ENCODE peak calls at places on chromosomes 4 and X, in eight cellular contexts. One of them, this sample, is unnamed.

GRCh38 chr4:123484291-123484926 is 87.8 kb downstream of the SPRY1 start:
- DNase-seq in A549: no peak
- DNase-seq in lung: no peak
- DNase-seq in tibial nerve: no peak
- DNase-seq in progenitor cell of endocrine pancreas: no peak
- DNase-seq in upper lobe of right lung: no peak
- DNase-seq in CD4-positive, alpha-beta T cell: no peak
- DNase-seq in fibroblast of mammary gland: no peak
- DNase-seq in this sample: no peak

GRCh38 chr4:141912831-141913230 is 276.4 kb downstream of the IL15 start:
- DNase-seq in CD4-positive, alpha-beta T cell: no peak
- DNase-seq in progenitor cell of endocrine pancreas: no peak
- DNase-seq in fibroblast of mammary gland: peak
- DNase-seq in tibial nerve: peak
- DNase-seq in upper lobe of right lung: no peak
- DNase-seq in A549: no peak
- DNase-seq in lung: no peak
- DNase-seq in this sample: no peak

GRCh38 chr4:24330198-24330972 is 254.0 kb downstream of the DHX15 start:
- DNase-seq in lung: no peak
- DNase-seq in progenitor cell of endocrine pancreas: no peak
- DNase-seq in tibial nerve: peak
- DNase-seq in fibroblast of mammary gland: peak
- DNase-seq in A549: no peak
- DNase-seq in upper lobe of right lung: no peak
- DNase-seq in CD4-positive, alpha-beta T cell: no peak
- DNase-seq in this sample: no peak

GRCh38 chr4:100117749-100118148 is 72.5 kb downstream of the DDIT4L start:
- DNase-seq in tibial nerve: no peak
- DNase-seq in CD4-positive, alpha-beta T cell: no peak
- DNase-seq in A549: no peak
- DNase-seq in lung: no peak
- DNase-seq in fibroblast of mammary gland: no peak
- DNase-seq in upper lobe of right lung: no peak
- DNase-seq in progenitor cell of endocrine pancreas: no peak
- DNase-seq in this sample: no peak

GRCh38 chr4:57065730-57066482 is 44.3 kb downstream of the IGFBP7 start:
- DNase-seq in CD4-positive, alpha-beta T cell: no peak
- DNase-seq in tibial nerve: no peak
- DNase-seq in lung: no peak
- DNase-seq in progenitor cell of endocrine pancreas: no peak
- DNase-seq in fibroblast of mammary gland: peak
- DNase-seq in A549: no peak
- DNase-seq in upper lobe of right lung: no peak
- DNase-seq in this sample: no peak

GRCh38 chr4:182600093-182600492 is 317.1 kb downstream of the DCTD start:
- DNase-seq in fibroblast of mammary gland: peak
- DNase-seq in A549: no peak
- DNase-seq in upper lobe of right lung: no peak
- DNase-seq in CD4-positive, alpha-beta T cell: no peak
- DNase-seq in tibial nerve: no peak
- DNase-seq in progenitor cell of endocrine pancreas: no peak
- DNase-seq in lung: no peak
- DNase-seq in this sample: no peak

GRCh38 chr4:73599182-73599581 is 21.1 kb downstream of the RASSF6 start:
- DNase-seq in CD4-positive, alpha-beta T cell: no peak
- DNase-seq in upper lobe of right lung: no peak
- DNase-seq in A549: peak
- DNase-seq in lung: no peak
- DNase-seq in progenitor cell of endocrine pancreas: no peak
- DNase-seq in fibroblast of mammary gland: peak
- DNase-seq in tibial nerve: no peak
- DNase-seq in this sample: no peak

GRCh38 chr4:127533028-127533700 is 99.6 kb upstream of the INTU start:
- DNase-seq in progenitor cell of endocrine pancreas: no peak
- DNase-seq in A549: no peak
- DNase-seq in tibial nerve: peak
- DNase-seq in CD4-positive, alpha-beta T cell: no peak
- DNase-seq in lung: peak
- DNase-seq in fibroblast of mammary gland: peak
- DNase-seq in upper lobe of right lung: no peak
- DNase-seq in this sample: peak

GRCh38 chr4:112968456-112969159 is 80.8 kb upstream of the ANK2 start:
- DNase-seq in fibroblast of mammary gland: peak
- DNase-seq in CD4-positive, alpha-beta T cell: no peak
- DNase-seq in progenitor cell of endocrine pancreas: no peak
- DNase-seq in A549: no peak
- DNase-seq in lung: no peak
- DNase-seq in upper lobe of right lung: no peak
- DNase-seq in tibial nerve: no peak
- DNase-seq in this sample: no peak

GRCh38 chr4:164935363-164935762 is 42.1 kb downstream of the TRIM61 start:
- DNase-seq in lung: no peak
- DNase-seq in fibroblast of mammary gland: no peak
- DNase-seq in progenitor cell of endocrine pancreas: no peak
- DNase-seq in A549: no peak
- DNase-seq in tibial nerve: no peak
- DNase-seq in upper lobe of right lung: no peak
- DNase-seq in CD4-positive, alpha-beta T cell: no peak
- DNase-seq in this sample: no peak

GRCh38 chr4:25723409-25723808 is 67.8 kb downstream of the SLC34A2 start:
- DNase-seq in CD4-positive, alpha-beta T cell: no peak
- DNase-seq in progenitor cell of endocrine pancreas: no peak
- DNase-seq in upper lobe of right lung: no peak
- DNase-seq in tibial nerve: no peak
- DNase-seq in lung: no peak
- DNase-seq in A549: no peak
- DNase-seq in fibroblast of mammary gland: no peak
- DNase-seq in this sample: no peak

GRCh38 chrX:150080497-150080896 is 142.2 kb upstream of the EOLA2 start:
- DNase-seq in A549: no peak
- DNase-seq in fibroblast of mammary gland: peak
- DNase-seq in lung: no peak
- DNase-seq in upper lobe of right lung: no peak
- DNase-seq in progenitor cell of endocrine pancreas: no peak
- DNase-seq in CD4-positive, alpha-beta T cell: no peak
- DNase-seq in tibial nerve: no peak
- DNase-seq in this sample: no peak

GRCh38 chrX:20231598-20231997 is 35.1 kb downstream of the RPS6KA3 start:
- DNase-seq in tibial nerve: no peak
- DNase-seq in CD4-positive, alpha-beta T cell: no peak
- DNase-seq in progenitor cell of endocrine pancreas: no peak
- DNase-seq in upper lobe of right lung: no peak
- DNase-seq in fibroblast of mammary gland: no peak
- DNase-seq in A549: no peak
- DNase-seq in lung: no peak
- DNase-seq in this sample: no peak

GRCh38 chr4:180790471-180790870 is 1452.7 kb upstream of the TENM3 start:
- DNase-seq in tibial nerve: no peak
- DNase-seq in CD4-positive, alpha-beta T cell: no peak
- DNase-seq in lung: no peak
- DNase-seq in upper lobe of right lung: no peak
- DNase-seq in progenitor cell of endocrine pancreas: no peak
- DNase-seq in fibroblast of mammary gland: no peak
- DNase-seq in A549: no peak
- DNase-seq in this sample: no peak

GRCh38 chrX:96372313-96373046 is 312.2 kb upstream of the DIAPH2 start:
- DNase-seq in CD4-positive, alpha-beta T cell: no peak
- DNase-seq in fibroblast of mammary gland: peak
- DNase-seq in upper lobe of right lung: no peak
- DNase-seq in tibial nerve: no peak
- DNase-seq in lung: no peak
- DNase-seq in A549: peak
- DNase-seq in progenitor cell of endocrine pancreas: no peak
- DNase-seq in this sample: no peak

GRCh38 chr4:160319868-160320260 is 1217.0 kb downstream of the RAPGEF2 start:
- DNase-seq in lung: no peak
- DNase-seq in progenitor cell of endocrine pancreas: no peak
- DNase-seq in fibroblast of mammary gland: no peak
- DNase-seq in tibial nerve: no peak
- DNase-seq in CD4-positive, alpha-beta T cell: no peak
- DNase-seq in upper lobe of right lung: no peak
- DNase-seq in A549: no peak
- DNase-seq in this sample: no peak

GRCh38 chr4:134601706-134602105 is 400.1 kb upstream of the PABPC4L start:
- DNase-seq in upper lobe of right lung: no peak
- DNase-seq in CD4-positive, alpha-beta T cell: no peak
- DNase-seq in tibial nerve: no peak
- DNase-seq in lung: no peak
- DNase-seq in fibroblast of mammary gland: no peak
- DNase-seq in progenitor cell of endocrine pancreas: no peak
- DNase-seq in A549: no peak
- DNase-seq in this sample: no peak

GRCh38 chr4:179007758-179008157 is 1565.5 kb upstream of the AGA start:
- DNase-seq in CD4-positive, alpha-beta T cell: no peak
- DNase-seq in lung: no peak
- DNase-seq in A549: no peak
- DNase-seq in upper lobe of right lung: no peak
- DNase-seq in fibroblast of mammary gland: no peak
- DNase-seq in tibial nerve: no peak
- DNase-seq in progenitor cell of endocrine pancreas: no peak
- DNase-seq in this sample: no peak
- TF ChIP-seq CTCF in CD4-positive, alpha-beta T cell: no peak
- TF ChIP-seq CTCF in lung: no peak
- TF ChIP-seq CTCF in A549: no peak
- TF ChIP-seq CTCF in upper lobe of right lung: no peak
- TF ChIP-seq CTCF in fibroblast of mammary gland: no peak
- TF ChIP-seq CTCF in tibial nerve: no peak
- TF ChIP-seq CTCF in progenitor cell of endocrine pancreas: no peak
- TF ChIP-seq CTCF in this sample: no peak

DNA sequence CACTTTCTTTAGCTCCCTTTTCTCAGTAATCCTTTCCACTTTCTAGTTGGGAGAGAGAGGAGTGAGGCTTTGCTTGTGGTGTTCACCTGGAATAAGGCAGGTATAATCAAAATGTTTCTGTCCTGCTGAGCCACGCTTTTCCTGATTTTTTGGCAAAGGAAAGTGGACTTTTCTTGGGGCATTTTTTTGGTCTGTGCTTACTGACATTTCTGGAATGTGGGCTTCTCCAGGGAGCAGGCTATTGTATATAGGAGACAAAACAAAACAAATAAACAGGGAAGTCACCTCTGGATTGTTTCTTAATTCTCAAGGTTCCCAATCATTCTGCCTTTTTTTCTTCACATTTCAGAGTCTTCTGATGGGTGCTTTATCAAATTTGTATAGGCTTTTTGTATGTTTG is 25.7 kb upstream of the RP2 start:
- DNase-seq in lung: no peak
- DNase-seq in fibroblast of mammary gland: peak
- DNase-seq in tibial nerve: no peak
- DNase-seq in A549: no peak
- DNase-seq in progenitor cell of endocrine pancreas: no peak
- DNase-seq in CD4-positive, alpha-beta T cell: no peak
- DNase-seq in upper lobe of right lung: no peak
- DNase-seq in this sample: no peak
- TF ChIP-seq CTCF in lung: no peak
- TF ChIP-seq CTCF in fibroblast of mammary gland: no peak
- TF ChIP-seq CTCF in tibial nerve: no peak
- TF ChIP-seq CTCF in A549: no peak
- TF ChIP-seq CTCF in progenitor cell of endocrine pancreas: no peak
- TF ChIP-seq CTCF in CD4-positive, alpha-beta T cell: no peak
- TF ChIP-seq CTCF in upper lobe of right lung: no peak
- TF ChIP-seq CTCF in this sample: no peak

GRCh38 chr4:5266991-5267390 is 215.7 kb downstream of the STK32B start:
- DNase-seq in tibial nerve: no peak
- DNase-seq in A549: no peak
- DNase-seq in fibroblast of mammary gland: no peak
- DNase-seq in upper lobe of right lung: no peak
- DNase-seq in CD4-positive, alpha-beta T cell: no peak
- DNase-seq in progenitor cell of endocrine pancreas: no peak
- DNase-seq in lung: no peak
- DNase-seq in this sample: no peak
- TF ChIP-seq CTCF in tibial nerve: no peak
- TF ChIP-seq CTCF in A549: no peak
- TF ChIP-seq CTCF in fibroblast of mammary gland: no peak
- TF ChIP-seq CTCF in upper lobe of right lung: no peak
- TF ChIP-seq CTCF in CD4-positive, alpha-beta T cell: no peak
- TF ChIP-seq CTCF in progenitor cell of endocrine pancreas: no peak
- TF ChIP-seq CTCF in lung: no peak
- TF ChIP-seq CTCF in this sample: no peak

GRCh38 chr4:153232768-153233167 is 28.5 kb downstream of the TRIM2 start:
- DNase-seq in fibroblast of mammary gland: no peak
- DNase-seq in upper lobe of right lung: no peak
- DNase-seq in CD4-positive, alpha-beta T cell: no peak
- DNase-seq in progenitor cell of endocrine pancreas: no peak
- DNase-seq in A549: peak
- DNase-seq in lung: peak
- DNase-seq in tibial nerve: no peak
- DNase-seq in this sample: no peak
- TF ChIP-seq CTCF in fibroblast of mammary gland: peak
- TF ChIP-seq CTCF in upper lobe of right lung: peak
- TF ChIP-seq CTCF in CD4-positive, alpha-beta T cell: no peak
- TF ChIP-seq CTCF in progenitor cell of endocrine pancreas: peak
- TF ChIP-seq CTCF in A549: no peak
- TF ChIP-seq CTCF in lung: no peak
- TF ChIP-seq CTCF in tibial nerve: no peak
- TF ChIP-seq CTCF in this sample: no peak

DNA sequence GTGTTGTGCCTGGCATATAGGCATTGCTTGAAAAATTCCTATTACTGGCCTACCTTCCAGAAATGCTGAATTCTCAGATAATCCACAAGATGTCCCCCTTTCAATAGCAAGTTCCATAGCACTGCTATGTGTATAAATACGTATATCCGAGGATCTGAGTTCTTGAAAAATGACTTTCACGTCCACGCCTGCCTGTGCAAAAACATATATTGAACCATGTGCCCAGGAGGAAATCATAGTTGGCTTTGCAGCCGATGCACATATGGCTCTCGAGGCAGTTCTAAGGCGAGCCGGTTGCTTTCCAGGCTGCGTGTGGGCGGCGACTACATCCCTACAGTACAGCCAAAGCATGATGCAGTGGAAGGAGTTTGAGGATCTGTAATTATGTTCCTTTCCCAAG is 55.4 kb upstream of the ESX1 start:
- DNase-seq in lung: no peak
- DNase-seq in fibroblast of mammary gland: peak
- DNase-seq in progenitor cell of endocrine pancreas: no peak
- DNase-seq in A549: no peak
- DNase-seq in upper lobe of right lung: no peak
- DNase-seq in tibial nerve: no peak
- DNase-seq in CD4-positive, alpha-beta T cell: no peak
- DNase-seq in this sample: no peak
- TF ChIP-seq CTCF in lung: no peak
- TF ChIP-seq CTCF in fibroblast of mammary gland: peak
- TF ChIP-seq CTCF in progenitor cell of endocrine pancreas: peak
- TF ChIP-seq CTCF in A549: peak
- TF ChIP-seq CTCF in upper lobe of right lung: no peak
- TF ChIP-seq CTCF in tibial nerve: no peak
- TF ChIP-seq CTCF in CD4-positive, alpha-beta T cell: no peak
- TF ChIP-seq CTCF in this sample: no peak

DNA sequence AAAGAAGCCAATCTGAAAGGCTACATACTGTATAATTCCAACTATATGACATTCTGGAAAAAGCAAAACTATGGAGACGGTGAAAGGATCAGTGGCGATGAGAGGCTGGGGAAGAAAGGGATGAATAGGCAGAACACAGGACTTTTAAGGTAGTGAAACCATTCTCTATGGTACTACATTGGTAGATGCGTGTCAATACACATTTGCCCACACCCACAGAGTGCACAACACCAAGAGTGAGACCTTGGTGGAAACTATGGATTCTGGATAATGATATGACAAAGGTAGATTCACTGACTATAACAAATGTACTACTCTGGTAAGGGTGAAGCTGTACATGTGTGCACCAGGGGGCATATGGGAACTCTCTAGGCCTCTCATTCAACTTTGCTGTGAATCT is 134.5 kb downstream of the FBXW7 start:
- DNase-seq in CD4-positive, alpha-beta T cell: no peak
- DNase-seq in lung: no peak
- DNase-seq in A549: no peak
- DNase-seq in fibroblast of mammary gland: no peak
- DNase-seq in progenitor cell of endocrine pancreas: no peak
- DNase-seq in upper lobe of right lung: no peak
- DNase-seq in tibial nerve: no peak
- DNase-seq in this sample: no peak
- TF ChIP-seq CTCF in CD4-positive, alpha-beta T cell: no peak
- TF ChIP-seq CTCF in lung: no peak
- TF ChIP-seq CTCF in A549: no peak
- TF ChIP-seq CTCF in fibroblast of mammary gland: no peak
- TF ChIP-seq CTCF in progenitor cell of endocrine pancreas: peak
- TF ChIP-seq CTCF in upper lobe of right lung: no peak
- TF ChIP-seq CTCF in tibial nerve: no peak
- TF ChIP-seq CTCF in this sample: no peak